ENCODE peak calls at places on chromosomes 6 and 20, in eight cellular contexts. M is K562, K is HCT116, V is A549, S is endothelial cell of umbilical vein, C is H1, L is HepG2, X is GM12878. P is an unnamed sample.

GRCh38 chr6:28985396-28986164 is 19.5 kb downstream of the ZNF311 start:
- DNase-seq in K (peak; percentile 92), S (peak; percentile 98), V (peak; percentile 84), X (no peak), C (peak; percentile 92), M (no peak), L (peak; percentile 97), P (peak; percentile 62)

GRCh38 chr6:161068296-161068695 is 76.7 kb downstream of the MAP3K4 start:
- DNase-seq in V (no peak), X (no peak), M (no peak), S (no peak), C (no peak), K (no peak), L (no peak), P (no peak)

GRCh38 chr20:34997171-34997570 is 41.5 kb downstream of the MYH7B start:
- DNase-seq in S (no peak), L (no peak), K (no peak), M (no peak), C (no peak), V (no peak), X (no peak), P (peak; percentile 63)

GRCh38 chr6:42407379-42407778 is 44.3 kb downstream of the TRERF1 start:
- DNase-seq in L (no peak), M (peak; percentile 42), K (no peak), X (no peak), C (no peak), S (no peak), V (no peak), P (no peak)

GRCh38 chr6:5471637-5472430 is 210.5 kb downstream of the FARS2 start:
- DNase-seq in K (no peak), L (no peak), V (no peak), M (no peak), S (peak; percentile 20), C (peak; percentile 29), X (no peak), P (no peak)

GRCh38 chr20:13338999-13339411 is 117.9 kb downstream of the ISM1 start:
- DNase-seq in L (peak; percentile 99), X (no peak), V (peak; percentile 53), K (no peak), M (no peak), S (no peak), C (no peak), P (no peak)

GRCh38 chr6:161010418-161010817 is 18.8 kb downstream of the MAP3K4 start:
- DNase-seq in M (no peak), C (no peak), S (no peak), K (no peak), X (no peak), L (no peak), V (no peak), P (no peak)

GRCh38 chr6:101458341-101458740 is 64.8 kb downstream of the GRIK2 start:
- DNase-seq in M (no peak), X (no peak), K (peak; percentile 0), C (no peak), S (no peak), L (no peak), V (no peak), P (no peak)

GRCh38 chr20:57896563-57896962 is 186.7 kb upstream of the PMEPA1 start:
- DNase-seq in M (no peak), X (no peak), C (no peak), K (no peak), L (no peak), V (no peak), S (no peak), P (no peak)

GRCh38 chr6:136696783-136697364 is 95.4 kb downstream of the MAP3K5 start:
- DNase-seq in L (no peak), K (no peak), M (no peak), C (no peak), V (no peak), X (no peak), S (no peak), P (no peak)

GRCh38 chr20:62069741-62070216 is 4.1 kb upstream of the TAF4 start:
- DNase-seq in K (no peak), X (no peak), M (peak; percentile 6), V (no peak), C (no peak), L (no peak), S (no peak), P (peak; percentile 67)

GRCh38 chr20:23340524-23340923 is 10.1 kb upstream of the NXT1 start:
- DNase-seq in C (no peak), S (peak; percentile 84), X (no peak), K (peak; percentile 54), M (peak; percentile 19), V (peak; percentile 83), L (peak; percentile 77), P (peak; percentile 81)

GRCh38 chr6:138418118-138418742 is 14.2 kb downstream of the HEBP2 start:
- DNase-seq in S (no peak), M (no peak), K (no peak), V (no peak), L (no peak), C (no peak), X (no peak), P (no peak)

GRCh38 chr6:96301781-96302180 is 219.8 kb upstream of the UFL1 start:
- DNase-seq in V (no peak), L (peak; percentile 3), C (no peak), S (no peak), M (no peak), X (no peak), K (peak; percentile 33), P (no peak)

GRCh38 chr6:28618889-28619555 is 93.3 kb downstream of the GPX5 start:
- DNase-seq in S (no peak), C (no peak), V (no peak), X (no peak), M (no peak), L (no peak), K (no peak), P (no peak)

GRCh38 chr6:51029576-51029975 is 210.9 kb downstream of the TFAP2B start:
- DNase-seq in K (no peak), M (no peak), S (no peak), C (no peak), V (no peak), L (no peak), X (no peak), P (no peak)

GRCh38 chr20:54479138-54479906 is 3.9 kb downstream of the DOK5 start:
- DNase-seq in K (peak; percentile 4), M (no peak), X (no peak), V (no peak), C (no peak), L (peak; percentile 42), S (no peak), P (peak; percentile 12)

GRCh38 chr20:35106827-35107380 is 14.3 kb upstream of the TRPC4AP start:
- DNase-seq in V (no peak), X (no peak), M (no peak), C (no peak), K (no peak), S (no peak), L (no peak), P (no peak)

GRCh38 chr6:57313711-57314471 is 3.5 kb upstream of the PRIM2 start:
- DNase-seq in M (no peak), S (peak; percentile 88), K (peak; percentile 71), V (peak; percentile 38), X (no peak), C (no peak), L (no peak), P (no peak)

DNA sequence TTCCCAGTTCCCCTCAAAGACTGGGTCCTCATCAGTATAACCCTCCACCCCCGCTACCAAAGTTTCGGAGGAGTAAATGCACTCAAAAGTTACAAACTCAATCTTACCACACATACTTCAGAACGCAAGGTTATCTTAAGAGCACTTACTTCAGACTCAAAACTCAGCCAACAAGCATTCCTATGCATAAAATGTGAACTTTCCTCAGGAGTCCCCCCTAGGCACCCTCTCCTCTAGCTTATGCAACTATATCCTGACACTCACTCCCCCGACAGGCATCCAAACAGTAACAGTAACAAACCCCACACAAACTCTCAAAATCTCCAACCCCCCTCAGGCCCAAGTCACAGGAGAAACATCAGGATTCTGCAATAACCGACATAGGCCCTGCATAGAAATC is 11.2 kb upstream of the ADTRP start:
- DNase-seq in L (no peak), V (no peak), C (no peak), M (no peak), K (no peak), X (no peak), S (no peak), P (no peak)
- TF ChIP-seq MAX in L (no peak), V (no peak), C (no peak), M (no peak), K (no peak), X (no peak), S (no peak), P (no peak)

DNA sequence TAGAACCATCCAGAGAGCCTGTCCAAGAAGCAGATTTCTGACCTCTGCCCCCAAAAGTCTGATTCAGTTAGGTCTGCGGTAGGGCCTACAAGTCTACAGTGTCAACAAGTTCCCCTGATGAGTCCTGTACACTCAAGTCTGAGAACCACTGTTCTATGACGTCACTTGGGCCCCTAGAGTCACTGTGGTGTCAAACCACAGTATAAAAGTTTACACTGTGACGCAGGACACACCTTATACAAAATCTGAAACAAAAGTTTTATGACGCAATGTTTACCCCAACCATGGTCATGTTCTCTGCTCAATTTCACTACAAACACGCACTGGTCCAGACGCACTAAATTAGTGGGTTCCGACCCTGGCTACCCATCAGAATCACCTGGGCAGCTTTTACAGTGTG is 17.9 kb downstream of the SLA2 start:
- DNase-seq in S (no peak), K (no peak), V (no peak), L (peak; percentile 60), M (no peak), C (no peak), X (no peak), P (peak; percentile 69)
- TF ChIP-seq POLR2A in S (no peak), K (no peak), V (no peak), L (no peak), M (no peak), C (no peak), X (no peak), P (no peak)

GRCh38 chr6:15183979-15184378 is 61.9 kb upstream of the JARID2 start:
- DNase-seq in K (no peak), X (no peak), M (no peak), S (no peak), L (no peak), V (no peak), C (no peak), P (no peak)
- TF ChIP-seq MAX in K (no peak), X (no peak), M (no peak), S (no peak), L (no peak), V (no peak), C (no peak), P (no peak)

DNA sequence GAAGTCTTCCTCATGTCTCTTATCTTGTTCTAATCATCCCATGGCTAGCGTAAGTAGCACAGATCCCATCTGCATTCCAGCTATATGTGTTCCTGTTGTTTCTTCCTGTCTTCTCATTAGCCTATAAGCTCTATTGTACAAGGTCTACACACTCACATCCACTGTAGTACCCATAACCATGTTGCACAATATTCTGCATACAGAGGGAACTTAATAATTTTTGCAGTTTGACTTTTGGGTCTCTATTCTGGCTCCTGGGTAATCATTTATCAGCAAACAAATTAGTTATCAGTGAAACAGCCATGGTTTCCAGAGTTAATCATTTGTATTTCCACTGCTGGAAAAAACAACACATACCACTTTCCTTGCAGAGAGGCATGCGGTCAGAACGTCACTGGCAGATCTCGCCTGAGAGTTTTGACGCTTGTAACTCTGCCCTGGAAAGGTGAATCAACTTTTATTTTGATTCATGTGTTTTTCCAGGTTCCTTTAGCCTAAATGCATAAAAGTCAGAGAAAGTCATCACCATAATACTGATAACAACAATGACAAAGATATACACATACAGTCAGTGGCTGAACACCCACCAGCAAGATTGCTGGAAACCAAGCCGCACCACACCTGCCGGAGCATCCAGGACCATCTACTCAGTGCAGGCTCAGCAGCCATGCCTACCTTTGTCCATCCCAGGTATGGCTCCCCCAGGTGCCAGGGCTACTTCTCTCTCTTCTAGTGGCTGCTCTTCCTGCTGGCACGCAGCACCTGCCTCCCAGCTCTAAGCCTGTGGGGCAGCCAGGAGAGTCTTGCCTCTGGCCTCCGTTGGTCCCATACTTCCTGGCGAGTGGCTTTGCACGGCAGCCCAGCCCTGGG is 158.2 kb downstream of the QRSL1 start:
- DNase-seq in C (no peak), V (peak; percentile 22), K (no peak), L (peak; percentile 92), M (no peak), S (no peak), X (no peak), P (no peak)
- TF ChIP-seq POLR2A in C (no peak), V (no peak), K (no peak), L (no peak), M (no peak), S (no peak), X (no peak), P (no peak)